ENCODE peak calls at places on chromosome 14, in six cellular contexts. J is nephron progenitor cell, H is Panc1, Q is NCI-H510A, E is ELF-1, M is cardiac muscle cell. P is an unnamed sample.

GRCh38 chr14:50828738-50829471 is 2.1 kb downstream of the NIN start:
- DNase-seq in J (no peak), H (no peak), Q (no peak), E (no peak), M (no peak), P (no peak)

GRCh38 chr14:98909251-98909944 is 362.6 kb downstream of the BCL11B start:
- DNase-seq in J (no peak), H (peak; percentile 51), Q (no peak), E (no peak), M (peak; percentile 8), P (no peak)

GRCh38 chr14:59363545-59364226 is 101.5 kb downstream of the GPR135 start:
- DNase-seq in J (no peak), H (no peak), Q (no peak), E (no peak), M (no peak), P (no peak)

GRCh38 chr14:80567905-80568512 is 356.7 kb upstream of the DIO2 start:
- DNase-seq in J (no peak), H (no peak), Q (no peak), E (no peak), M (peak; percentile 7), P (no peak)

GRCh38 chr14:75306917-75307699 is 28.5 kb downstream of the FOS start:
- DNase-seq in J (no peak), H (no peak), Q (peak; percentile 54), E (no peak), M (no peak), P (peak; percentile 39)

GRCh38 chr14:22460461-22461195 is 128.4 kb downstream of the DAD1 start:
- DNase-seq in J (no peak), H (no peak), Q (no peak), E (no peak), M (peak; percentile 40), P (no peak)

GRCh38 chr14:71346685-71347084 is 439.4 kb downstream of the PCNX1 start:
- DNase-seq in J (no peak), H (no peak), Q (no peak), E (no peak), M (no peak), P (no peak)

GRCh38 chr14:67513631-67514108 is 19.4 kb upstream of the PLEKHH1 start:
- DNase-seq in J (no peak), H (no peak), Q (no peak), E (no peak), M (no peak), P (no peak)

GRCh38 chr14:68965261-68965761 is 13.8 kb downstream of the ACTN1 start:
- DNase-seq in J (no peak), H (no peak), Q (no peak), E (no peak), M (no peak), P (no peak)

GRCh38 chr14:104137297-104138097 is 890 bp upstream of the KIF26A start:
- DNase-seq in J (peak; percentile 91), H (no peak), Q (peak; percentile 61), E (peak; percentile 94), M (peak; percentile 42), P (peak; percentile 92)

GRCh38 chr14:104597576-104597975 is 7.0 kb downstream of the TMEM179 start:
- DNase-seq in J (no peak), H (no peak), Q (no peak), E (no peak), M (no peak), P (no peak)

GRCh38 chr14:54722791-54723432 is 156.0 kb downstream of the SAMD4A start:
- DNase-seq in J (no peak), H (no peak), Q (no peak), E (no peak), M (peak; percentile 70), P (no peak)

GRCh38 chr14:71363961-71364360 is 456.7 kb downstream of the PCNX1 start:
- DNase-seq in J (no peak), H (no peak), Q (no peak), E (no peak), M (peak; percentile 80), P (peak; percentile 23)

GRCh38 chr14:93025055-93025454 is 90.7 kb downstream of the ITPK1 start:
- DNase-seq in J (no peak), H (no peak), Q (no peak), E (no peak), M (no peak), P (no peak)

GRCh38 chr14:39847191-39847590 is 415.0 kb upstream of the FBXO33 start:
- DNase-seq in J (no peak), H (no peak), Q (no peak), E (no peak), M (no peak), P (no peak)

GRCh38 chr14:104396682-104397470 is 182.7 kb upstream of the C14orf180 start:
- DNase-seq in J (no peak), H (no peak), Q (no peak), E (no peak), M (no peak), P (no peak)

GRCh38 chr14:64741200-64741599 is 37.0 kb downstream of the PLEKHG3 start:
- DNase-seq in J (no peak), H (no peak), Q (no peak), E (no peak), M (no peak), P (no peak)

GRCh38 chr14:35959835-35960234 is 133.7 kb downstream of the BRMS1L start:
- DNase-seq in J (no peak), H (no peak), Q (no peak), E (no peak), M (no peak), P (no peak)

GRCh38 chr14:54003064-54003463 is 46.4 kb upstream of the BMP4 start:
- DNase-seq in J (no peak), H (no peak), Q (no peak), E (no peak), M (no peak), P (no peak)

GRCh38 chr14:68492889-68493288 is 300.0 kb downstream of the ZFP36L1 start:
- DNase-seq in J (peak; percentile 45), H (no peak), Q (no peak), E (no peak), M (no peak), P (no peak)

GRCh38 chr14:24861083-24861630 is 188.8 kb downstream of the STXBP6 start:
- DNase-seq in J (no peak), H (no peak), Q (no peak), E (no peak), M (peak; percentile 44), P (peak; percentile 32)

GRCh38 chr14:91295851-91296796 is 51.6 kb upstream of the GPR68 start:
- DNase-seq in J (no peak), H (no peak), Q (no peak), E (no peak), M (no peak), P (no peak)

GRCh38 chr14:23301969-23302289 is 730 bp downstream of the PPP1R3E start:
- DNase-seq in J (no peak), H (no peak), Q (no peak), E (no peak), M (no peak), P (no peak)

GRCh38 chr14:66444271-66444987 is 41.7 kb upstream of the CCDC196 start:
- DNase-seq in J (no peak), H (no peak), Q (no peak), E (no peak), M (peak; percentile 1), P (peak; percentile 17)

GRCh38 chr14:96811985-96812667 is 14.9 kb downstream of the VRK1 start:
- DNase-seq in J (no peak), H (no peak), Q (no peak), E (no peak), M (no peak), P (no peak)

GRCh38 chr14:24266344-24267244 is 3.6 kb upstream of the TGM1 start:
- DNase-seq in J (no peak), H (no peak), Q (no peak), E (no peak), M (no peak), P (no peak)

GRCh38 chr14:56027421-56027820 is 90.8 kb upstream of the PELI2 start:
- DNase-seq in J (no peak), H (no peak), Q (no peak), E (no peak), M (no peak), P (no peak)

GRCh38 chr14:92427096-92427495 is 86.5 kb upstream of the RIN3 start:
- DNase-seq in J (no peak), H (no peak), Q (no peak), E (no peak), M (no peak), P (no peak)

GRCh38 chr14:23538785-23539184 is 12.8 kb downstream of the ZFHX2 start:
- DNase-seq in J (peak; percentile 66), H (no peak), Q (peak; percentile 19), E (peak; percentile 58), M (peak; percentile 53), P (peak; percentile 75)

GRCh38 chr14:88614218-88614907 is 51.5 kb downstream of the ZC3H14 start:
- DNase-seq in J (no peak), H (no peak), Q (no peak), E (no peak), M (peak; percentile 72), P (peak; percentile 44)

GRCh38 chr14:75285331-75285730 is 6.7 kb downstream of the FOS start:
- DNase-seq in J (no peak), H (no peak), Q (no peak), E (no peak), M (no peak), P (no peak)

GRCh38 chr14:94173471-94173884 is 644 bp upstream of the PPP4R4 start:
- DNase-seq in J (no peak), H (no peak), Q (no peak), E (no peak), M (no peak), P (peak; percentile 12)

GRCh38 chr14:23356662-23357061 is 4.0 kb upstream of the SLC22A17 start:
- DNase-seq in J (no peak), H (no peak), Q (no peak), E (no peak), M (no peak), P (no peak)